ENCODE peak calls at places on chromosomes 5 and 9, in five cellular contexts. One of them, this sample, is unnamed.

GRCh38 chr9:121658166-121658565 is 6.7 kb downstream of the DAB2IP start:
- DNase-seq in left lung: no peak
- DNase-seq in neural progenitor cell: no peak
- DNase-seq in tibial nerve: no peak
- DNase-seq in heart left ventricle: no peak
- DNase-seq in this sample: no peak

GRCh38 chr9:86077286-86077685 is 22.1 kb downstream of the GOLM1 start:
- DNase-seq in tibial nerve: no peak
- DNase-seq in left lung: no peak
- DNase-seq in heart left ventricle: no peak
- DNase-seq in neural progenitor cell: no peak
- DNase-seq in this sample: no peak

GRCh38 chr5:102959055-102959454 is 160.9 kb downstream of the GIN1 start:
- DNase-seq in left lung: no peak
- DNase-seq in tibial nerve: no peak
- DNase-seq in heart left ventricle: no peak
- DNase-seq in neural progenitor cell: no peak
- DNase-seq in this sample: peak; percentile 41

GRCh38 chr5:73120222-73121108 is at the start of gene TMEM171:
- DNase-seq in heart left ventricle: no peak
- DNase-seq in tibial nerve: no peak
- DNase-seq in left lung: peak; percentile 88
- DNase-seq in neural progenitor cell: peak; percentile 87
- DNase-seq in this sample: peak; percentile 2

GRCh38 chr5:74279244-74279643 is 361.3 kb downstream of the ENC1 start:
- DNase-seq in neural progenitor cell: no peak
- DNase-seq in left lung: no peak
- DNase-seq in heart left ventricle: no peak
- DNase-seq in tibial nerve: no peak
- DNase-seq in this sample: no peak

GRCh38 chr5:24391816-24392215 is 253.0 kb downstream of the CDH10 start:
- DNase-seq in neural progenitor cell: no peak
- DNase-seq in left lung: no peak
- DNase-seq in tibial nerve: no peak
- DNase-seq in heart left ventricle: no peak
- DNase-seq in this sample: no peak

GRCh38 chr9:121674952-121675351 is 23.5 kb downstream of the DAB2IP start:
- DNase-seq in tibial nerve: no peak
- DNase-seq in heart left ventricle: no peak
- DNase-seq in left lung: no peak
- DNase-seq in neural progenitor cell: no peak
- DNase-seq in this sample: no peak

GRCh38 chr5:167254150-167254549 is 1037.3 kb upstream of the WWC1 start:
- DNase-seq in heart left ventricle: no peak
- DNase-seq in left lung: no peak
- DNase-seq in tibial nerve: no peak
- DNase-seq in neural progenitor cell: peak; percentile 50
- DNase-seq in this sample: no peak

GRCh38 chr5:3414371-3414770 is 181.3 kb upstream of the IRX1 start:
- DNase-seq in neural progenitor cell: no peak
- DNase-seq in heart left ventricle: no peak
- DNase-seq in left lung: no peak
- DNase-seq in tibial nerve: no peak
- DNase-seq in this sample: no peak

GRCh38 chr5:3412146-3412545 is 183.5 kb upstream of the IRX1 start:
- DNase-seq in neural progenitor cell: no peak
- DNase-seq in tibial nerve: no peak
- DNase-seq in left lung: no peak
- DNase-seq in heart left ventricle: no peak
- DNase-seq in this sample: no peak

DNA sequence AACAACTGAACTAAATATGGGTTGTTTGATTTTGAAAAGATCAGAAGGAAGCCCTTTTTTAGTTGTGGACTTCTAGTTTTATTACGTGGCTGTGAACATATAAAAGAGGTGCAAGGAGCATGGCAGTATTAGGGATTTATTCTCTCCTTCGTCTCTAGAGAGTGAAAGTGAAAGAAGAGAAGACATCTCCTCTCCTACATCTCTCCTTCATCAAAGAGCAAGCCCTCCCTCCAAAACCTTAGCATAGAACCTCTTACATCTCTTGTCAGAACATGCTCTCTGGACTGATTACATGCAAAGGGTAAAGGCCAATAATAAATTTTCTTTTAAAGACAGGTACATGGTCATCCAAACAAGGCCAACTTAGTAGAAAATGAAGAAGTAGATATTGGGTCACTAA is 184.3 kb upstream of the IRX1 start:
- DNase-seq in tibial nerve: no peak
- DNase-seq in left lung: no peak
- DNase-seq in neural progenitor cell: no peak
- DNase-seq in heart left ventricle: no peak
- DNase-seq in this sample: no peak
- TF ChIP-seq CTCF in tibial nerve: no peak
- TF ChIP-seq CTCF in left lung: no peak
- TF ChIP-seq CTCF in neural progenitor cell: no peak
- TF ChIP-seq CTCF in heart left ventricle: no peak
- TF ChIP-seq CTCF in this sample: no peak

GRCh38 chr5:29016067-29016466 is 1977.7 kb upstream of the CDH9 start:
- DNase-seq in tibial nerve: no peak
- DNase-seq in neural progenitor cell: no peak
- DNase-seq in heart left ventricle: no peak
- DNase-seq in left lung: no peak
- DNase-seq in this sample: no peak
- TF ChIP-seq CTCF in tibial nerve: no peak
- TF ChIP-seq CTCF in neural progenitor cell: no peak
- TF ChIP-seq CTCF in heart left ventricle: no peak
- TF ChIP-seq CTCF in left lung: no peak
- TF ChIP-seq CTCF in this sample: no peak

DNA sequence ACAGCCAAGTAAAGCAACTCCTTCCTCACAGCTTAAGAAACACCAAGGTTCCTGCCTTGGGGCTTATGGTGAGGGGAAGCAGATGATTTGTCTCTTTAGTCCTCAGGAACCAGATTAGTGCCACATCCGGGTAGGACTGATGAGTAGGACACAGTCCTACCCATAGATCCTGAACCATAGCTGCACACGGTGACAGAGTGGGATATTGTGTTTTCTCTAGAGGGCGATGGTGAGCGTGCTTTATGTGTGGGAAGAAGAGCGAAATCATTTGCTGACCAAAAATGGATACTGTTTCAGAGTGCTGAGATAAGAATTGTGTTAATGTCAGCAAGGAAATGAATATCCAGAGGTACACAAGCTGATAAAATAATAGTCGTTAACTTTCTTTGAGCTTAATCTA is 209.0 kb upstream of the FBXL7 start:
- DNase-seq in tibial nerve: no peak
- DNase-seq in neural progenitor cell: peak; percentile 8
- DNase-seq in heart left ventricle: no peak
- DNase-seq in left lung: no peak
- DNase-seq in this sample: no peak
- TF ChIP-seq CTCF in tibial nerve: no peak
- TF ChIP-seq CTCF in neural progenitor cell: peak; percentile 41
- TF ChIP-seq CTCF in heart left ventricle: no peak
- TF ChIP-seq CTCF in left lung: no peak
- TF ChIP-seq CTCF in this sample: no peak

GRCh38 chr9:134899818-134900325 is 17.8 kb downstream of the FCN1 start:
- DNase-seq in neural progenitor cell: no peak
- DNase-seq in tibial nerve: no peak
- DNase-seq in left lung: no peak
- DNase-seq in heart left ventricle: no peak
- DNase-seq in this sample: no peak
- TF ChIP-seq CTCF in neural progenitor cell: no peak
- TF ChIP-seq CTCF in tibial nerve: no peak
- TF ChIP-seq CTCF in left lung: no peak
- TF ChIP-seq CTCF in heart left ventricle: no peak
- TF ChIP-seq CTCF in this sample: no peak

GRCh38 chr5:10662083-10662482 is 98.2 kb downstream of the ANKRD33B start:
- DNase-seq in left lung: peak; percentile 47
- DNase-seq in tibial nerve: no peak
- DNase-seq in neural progenitor cell: no peak
- DNase-seq in heart left ventricle: no peak
- DNase-seq in this sample: no peak

GRCh38 chr5:10665799-10666198 is 95.2 kb downstream of the DAP start:
- DNase-seq in left lung: no peak
- DNase-seq in heart left ventricle: no peak
- DNase-seq in neural progenitor cell: no peak
- DNase-seq in tibial nerve: no peak
- DNase-seq in this sample: no peak

GRCh38 chr5:10662661-10663245 is 98.3 kb downstream of the DAP start:
- DNase-seq in tibial nerve: no peak
- DNase-seq in neural progenitor cell: no peak
- DNase-seq in left lung: peak; percentile 33
- DNase-seq in heart left ventricle: no peak
- DNase-seq in this sample: no peak

GRCh38 chr5:10661401-10661800 is 97.5 kb downstream of the ANKRD33B start:
- DNase-seq in heart left ventricle: no peak
- DNase-seq in left lung: peak; percentile 33
- DNase-seq in tibial nerve: no peak
- DNase-seq in neural progenitor cell: no peak
- DNase-seq in this sample: no peak

DNA sequence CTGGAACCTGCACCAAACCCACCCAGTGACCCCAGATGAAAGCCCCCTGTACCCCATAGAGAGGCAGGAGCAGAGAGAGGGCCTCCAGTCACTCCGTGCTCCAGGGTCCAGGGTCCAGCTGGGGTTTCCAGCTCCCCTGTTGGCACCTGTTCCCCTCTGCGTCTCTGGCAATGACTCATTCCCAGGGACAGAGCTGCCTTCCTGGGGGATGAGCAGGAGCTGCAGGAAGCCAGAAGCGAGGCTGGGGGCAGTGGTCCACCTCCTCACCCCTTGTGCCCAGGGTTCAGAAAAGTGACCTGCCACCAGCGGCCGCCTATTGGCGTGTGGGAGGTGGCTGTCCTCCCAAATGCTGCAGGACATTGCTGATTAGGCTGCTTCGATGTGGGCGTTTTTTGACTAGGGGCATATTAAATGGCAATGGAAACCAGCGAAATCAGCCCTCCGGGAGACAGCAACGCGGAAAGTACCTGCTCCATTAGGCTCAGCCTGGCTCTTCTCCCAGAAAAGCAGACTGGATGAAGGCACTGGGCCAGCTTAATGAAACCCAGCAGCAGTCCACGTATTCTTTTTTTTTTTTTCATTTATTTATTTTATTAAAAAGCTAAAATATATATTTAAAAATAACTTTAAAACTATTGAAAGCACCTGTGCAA is 97.4 kb downstream of the DAP start:
- DNase-seq in tibial nerve: peak; percentile 39
- DNase-seq in left lung: peak; percentile 39
- DNase-seq in heart left ventricle: no peak
- DNase-seq in neural progenitor cell: peak; percentile 23
- DNase-seq in this sample: peak; percentile 52
- TF ChIP-seq CTCF in tibial nerve: no peak
- TF ChIP-seq CTCF in left lung: no peak
- TF ChIP-seq CTCF in heart left ventricle: no peak
- TF ChIP-seq CTCF in neural progenitor cell: no peak
- TF ChIP-seq CTCF in this sample: no peak

DNA sequence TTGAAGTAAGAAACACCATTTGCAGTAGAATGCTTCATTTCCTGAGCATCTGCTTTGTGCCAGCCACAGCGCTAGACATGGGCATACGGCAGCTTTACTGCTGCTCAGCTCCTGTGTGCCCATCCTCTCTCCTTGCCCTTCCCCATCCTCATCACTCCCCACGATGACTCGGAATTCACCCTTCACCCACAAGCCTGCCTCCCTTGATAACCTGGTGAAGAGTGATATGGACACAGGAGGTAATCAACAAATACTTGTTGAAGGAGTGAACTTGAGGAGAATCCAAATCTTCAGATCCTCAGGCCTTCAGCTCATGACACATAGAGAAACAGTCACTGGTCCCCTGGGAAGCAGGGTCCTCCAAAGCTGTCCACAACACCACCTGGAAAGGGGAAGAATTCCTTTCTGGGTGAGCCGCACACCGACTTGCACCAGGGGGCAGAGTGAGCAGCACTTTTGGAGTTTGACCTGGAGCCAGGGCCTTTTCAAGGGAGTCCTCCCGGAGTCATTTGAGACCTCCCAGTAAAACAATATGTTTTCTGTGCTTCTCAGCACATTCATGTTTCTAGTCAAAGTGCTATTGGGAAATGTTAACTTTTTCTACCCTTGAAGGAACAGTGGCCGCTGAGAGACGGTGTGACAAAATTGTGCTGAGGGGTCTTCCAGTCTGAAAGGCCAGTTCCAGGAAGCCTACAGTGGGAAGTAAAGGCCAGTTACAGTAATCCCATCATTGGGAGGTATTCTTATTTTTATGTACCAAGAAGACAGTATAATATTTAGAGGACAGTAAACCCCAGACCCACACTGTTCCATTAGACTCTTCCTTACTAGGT is 332.3 kb downstream of the CWC27 start:
- DNase-seq in neural progenitor cell: peak; percentile 72
- DNase-seq in heart left ventricle: peak; percentile 61
- DNase-seq in left lung: no peak
- DNase-seq in tibial nerve: peak; percentile 70
- DNase-seq in this sample: peak; percentile 49
- TF ChIP-seq CTCF in neural progenitor cell: peak; percentile 71
- TF ChIP-seq CTCF in heart left ventricle: peak; percentile 52
- TF ChIP-seq CTCF in left lung: peak; percentile 57
- TF ChIP-seq CTCF in tibial nerve: peak; percentile 50
- TF ChIP-seq CTCF in this sample: peak; percentile 74